ENCODE peak calls at places on chromosomes 7 and 10, in eight cellular contexts. X is hepatic stellate cell; J is fibroblast of the conjunctiva; M is left ventricle myocardium inferior; Q is effector memory CD8-positive, alpha-beta T cell; B is putamen; T is astrocyte of the spinal cord; D is coronary artery. O is an unnamed sample.

GRCh38 chr10:3241128-3242057 is 68.8 kb upstream of the PITRM1 start:
- DNase-seq in B (no peak), T (peak; percentile 58), J (no peak), X (no peak), M (no peak), Q (no peak), D (no peak), O (no peak)

GRCh38 chr7:147547252-147547897 is 1043.2 kb upstream of the C7orf33 start:
- DNase-seq in T (peak; percentile 9), B (peak; percentile 21), Q (no peak), J (no peak), M (no peak), D (no peak), X (no peak), O (peak; percentile 65)

GRCh38 chr7:134434701-134435100 is 24.2 kb downstream of the AKR1B1 start:
- DNase-seq in B (no peak), D (peak; percentile 58), X (no peak), T (no peak), J (no peak), Q (no peak), M (no peak), O (peak; percentile 30)

GRCh38 chr7:45073031-45073842 is 15.5 kb downstream of the NACAD start:
- DNase-seq in T (no peak), D (no peak), J (no peak), B (no peak), Q (no peak), M (no peak), X (no peak), O (no peak)

GRCh38 chr7:157568785-157569584 is 232.2 kb downstream of the DNAJB6 start:
- DNase-seq in Q (peak; percentile 56), B (peak; percentile 34), J (peak; percentile 14), M (peak; percentile 52), T (peak; percentile 41), D (no peak), X (peak; percentile 43), O (no peak)

GRCh38 chr10:680146-680545 is 9.3 kb downstream of the DIP2C start:
- DNase-seq in J (no peak), Q (no peak), B (no peak), M (peak; percentile 59), T (no peak), X (no peak), D (no peak), O (peak; percentile 75)

GRCh38 chr7:92205987-92206386 is 27.0 kb upstream of the LRRD1 start:
- DNase-seq in D (no peak), T (no peak), X (no peak), M (no peak), J (no peak), B (no peak), Q (no peak), O (peak; percentile 16)

GRCh38 chr7:4694653-4695335 is 12.7 kb downstream of the FOXK1 start:
- DNase-seq in B (no peak), M (peak; percentile 53), Q (no peak), D (peak; percentile 83), T (peak; percentile 81), J (peak; percentile 83), X (no peak), O (peak; percentile 63)

GRCh38 chr10:71770789-71771188 is 2.5 kb downstream of the VSIR start:
- DNase-seq in J (no peak), Q (no peak), M (no peak), X (no peak), T (no peak), B (no peak), D (no peak), O (no peak)

GRCh38 chr10:600876-601275 is 88.6 kb downstream of the DIP2C start:
- DNase-seq in X (no peak), Q (no peak), M (no peak), B (no peak), T (peak; percentile 62), J (no peak), D (no peak), O (no peak)

GRCh38 chr7:66140924-66141323 is 26.3 kb downstream of the CRCP start:
- DNase-seq in D (no peak), M (peak; percentile 52), Q (no peak), J (peak; percentile 72), X (peak; percentile 50), B (peak; percentile 52), T (peak; percentile 86), O (peak; percentile 70)

GRCh38 chr10:64394744-64395143 is 873.5 kb downstream of the REEP3 start:
- DNase-seq in M (no peak), T (peak; percentile 51), B (no peak), X (peak; percentile 53), J (no peak), D (no peak), Q (no peak), O (no peak)

GRCh38 chr7:96870201-96870600 is 135.2 kb upstream of the DLX6 start:
- DNase-seq in Q (no peak), X (no peak), B (no peak), M (no peak), D (no peak), T (no peak), J (no peak), O (no peak)

GRCh38 chr7:17599733-17600685 is 301.6 kb downstream of the AHR start:
- DNase-seq in J (peak; percentile 96), T (peak; percentile 95), M (no peak), B (no peak), Q (no peak), D (no peak), X (peak; percentile 53), O (no peak)

GRCh38 chr10:86664370-86665217 is 3.7 kb upstream of the LDB3 start:
- DNase-seq in D (no peak), J (no peak), B (no peak), Q (no peak), T (no peak), X (no peak), M (peak; percentile 81), O (no peak)

GRCh38 chr7:146865696-146866095 is 749.1 kb downstream of the CNTNAP2 start:
- DNase-seq in T (no peak), M (no peak), X (no peak), Q (no peak), B (no peak), D (no peak), J (no peak), O (no peak)

GRCh38 chr7:123714296-123715080 is 34.3 kb downstream of the WASL start:
- DNase-seq in X (no peak), Q (no peak), B (no peak), D (no peak), T (peak; percentile 43), J (no peak), M (no peak), O (no peak)

GRCh38 chr7:128427289-128427891 is 17.6 kb upstream of the IMPDH1 start:
- DNase-seq in M (no peak), B (peak; percentile 58), D (no peak), Q (peak; percentile 24), J (peak; percentile 50), X (peak; percentile 35), T (peak; percentile 64), O (peak; percentile 63)

GRCh38 chr7:73703985-73704639 is 15.4 kb downstream of the STX1A start:
- DNase-seq in D (no peak), T (peak; percentile 71), X (peak; percentile 60), M (peak; percentile 45), Q (no peak), J (peak; percentile 32), B (no peak), O (peak; percentile 73)

GRCh38 chr7:29285451-29285807 is 90.9 kb downstream of the CHN2 start:
- DNase-seq in D (no peak), Q (peak; percentile 46), B (no peak), T (peak; percentile 98), J (peak; percentile 84), X (no peak), M (no peak), O (no peak)

GRCh38 chr10:52950578-52950977 is 178.0 kb upstream of the MBL2 start:
- DNase-seq in D (no peak), Q (no peak), M (no peak), B (no peak), J (no peak), T (no peak), X (no peak), O (no peak)

GRCh38 chr10:131588704-131589220 is 277.2 kb upstream of the TCERG1L start:
- DNase-seq in T (no peak), Q (no peak), M (no peak), B (no peak), D (no peak), X (no peak), J (no peak), O (no peak)

GRCh38 chr10:81876253-81876731 is 1.3 kb downstream of the NRG3 start:
- DNase-seq in B (peak; percentile 32), J (no peak), Q (no peak), M (no peak), D (no peak), X (peak; percentile 17), T (no peak), O (peak; percentile 31)

GRCh38 chr10:103592186-103593021 is 98.9 kb downstream of the NEURL1 start:
- DNase-seq in M (no peak), J (no peak), B (no peak), X (peak; percentile 85), D (no peak), Q (peak; percentile 35), T (peak; percentile 15), O (peak; percentile 77)

GRCh38 chr7:129066290-129067131 is 11.6 kb upstream of the TNPO3 start:
- DNase-seq in X (peak; percentile 49), J (peak; percentile 51), M (no peak), D (no peak), Q (no peak), B (no peak), T (peak; percentile 38), O (no peak)

GRCh38 chr7:148697256-148697841 is 1.4 kb upstream of the CUL1 start:
- DNase-seq in D (no peak), T (peak; percentile 20), Q (peak; percentile 15), B (no peak), M (peak; percentile 30), X (peak; percentile 37), J (no peak), O (no peak)

GRCh38 chr7:36726311-36726710 is 2.0 kb upstream of the AOAH start:
- DNase-seq in T (no peak), J (no peak), B (no peak), Q (no peak), M (no peak), D (no peak), X (no peak), O (no peak)

GRCh38 chr10:18429335-18429734 is 222.1 kb downstream of the NSUN6 start:
- DNase-seq in D (no peak), T (no peak), J (no peak), M (no peak), B (no peak), X (no peak), Q (no peak), O (no peak)

GRCh38 chr10:109933984-109934565 is 10.8 kb upstream of the XPNPEP1 start:
- DNase-seq in J (no peak), X (no peak), M (no peak), D (no peak), Q (peak; percentile 55), B (peak; percentile 3), T (peak; percentile 8), O (no peak)

O was measured in D341Med.